ENCODE peak calls at places on chromosomes 12 and 14, in four cellular contexts. U is GM12878, T is HepG2, W is H1. Q is an unnamed sample.

GRCh38 chr12:127620956-127621355 is 646.0 kb upstream of the TMEM132C start:
- DNase-seq in U (no peak), W (no peak), T (no peak), Q (no peak)

GRCh38 chr12:51441583-51441982 is 17.0 kb downstream of the SLC4A8 start:
- DNase-seq in W (no peak), T (no peak), U (no peak), Q (no peak)

GRCh38 chr14:102927878-102928411 is 5.5 kb downstream of the AMN start:
- DNase-seq in U (no peak), T (no peak), W (no peak), Q (no peak)

GRCh38 chr12:104054681-104055346 is 4.8 kb upstream of the GLT8D2 start:
- DNase-seq in U (no peak), T (no peak), W (peak), Q (no peak)

GRCh38 chr14:69685217-69685616 is 73.8 kb downstream of the SUSD6 start:
- DNase-seq in U (no peak), W (no peak), T (no peak), Q (peak)

GRCh38 chr14:67392123-67392522 is 19.8 kb downstream of the PLEK2 start:
- DNase-seq in T (no peak), U (no peak), W (no peak), Q (no peak)

GRCh38 chr12:124727922-124728321 is 135.7 kb downstream of the SCARB1 start:
- DNase-seq in U (no peak), T (no peak), W (no peak), Q (no peak)

GRCh38 chr12:57319678-57320469 is 68.9 kb upstream of the STAC3 start:
- DNase-seq in W (no peak), U (no peak), T (no peak), Q (peak)

GRCh38 chr12:32568241-32568640 is 110.9 kb upstream of the DNM1L start:
- DNase-seq in W (no peak), T (peak), U (no peak), Q (no peak)

GRCh38 chr12:64633940-64634337 is 23.6 kb downstream of the RASSF3 start:
- DNase-seq in T (peak), W (no peak), U (no peak), Q (no peak)

GRCh38 chr12:75289678-75290200 is 40.4 kb downstream of the CAPS2 start:
- DNase-seq in T (no peak), W (no peak), U (no peak), Q (no peak)

GRCh38 chr14:32073537-32074189 is 3.4 kb upstream of the ARHGAP5 start:
- DNase-seq in W (no peak), U (peak), T (peak), Q (peak)

GRCh38 chr12:116692605-116693004 is 45.3 kb downstream of the SPRING1 start:
- DNase-seq in U (no peak), W (no peak), T (no peak), Q (no peak)

GRCh38 chr12:115251727-115252126 is 567.8 kb upstream of the TBX3 start:
- DNase-seq in U (no peak), W (no peak), T (no peak), Q (no peak)

GRCh38 chr12:92543359-92543758 is 159.4 kb upstream of the PLEKHG7 start:
- DNase-seq in U (no peak), W (no peak), T (peak), Q (no peak)

GRCh38 chr12:128810182-128811127 is 13.3 kb downstream of the SLC15A4 start:
- DNase-seq in W (no peak), T (no peak), U (peak), Q (no peak)

GRCh38 chr12:9273276-9273675 is 65.1 kb upstream of the PZP start:
- DNase-seq in W (no peak), U (no peak), T (no peak), Q (no peak)

GRCh38 chr12:105445261-105446015 is 114.9 kb downstream of the C12orf75 start:
- DNase-seq in W (no peak), T (peak), U (no peak), Q (no peak)

GRCh38 chr12:102429755-102430154 is 50.6 kb downstream of the IGF1 start:
- DNase-seq in T (no peak), W (no peak), U (no peak), Q (no peak)

GRCh38 chr12:116143883-116144266 is 133.6 kb downstream of the MED13L start:
- DNase-seq in U (no peak), T (no peak), W (no peak), Q (no peak)

GRCh38 chr12:122104844-122105243 is 26.3 kb downstream of the MLXIP start:
- DNase-seq in T (no peak), W (no peak), U (no peak), Q (no peak)

DNA sequence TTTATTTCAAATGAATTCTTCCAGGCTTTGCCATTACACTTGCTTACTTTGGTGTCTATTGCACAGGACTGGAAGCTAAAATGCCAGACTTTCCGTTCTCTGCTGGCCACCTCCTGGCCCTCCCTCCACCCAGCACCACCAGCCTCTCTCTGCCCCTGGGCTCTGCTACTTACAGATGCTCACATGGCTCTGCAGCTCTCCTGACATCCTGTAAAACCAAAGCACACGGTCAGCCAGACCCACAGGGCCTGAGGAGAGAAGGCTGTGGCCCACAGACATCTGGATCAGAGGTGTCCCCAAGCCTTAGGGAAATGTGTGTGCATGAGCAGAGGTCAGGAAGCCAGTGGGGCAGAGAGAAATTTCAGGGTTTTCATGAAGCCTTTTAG is 11.6 kb upstream of the KRT1 start:
- DNase-seq in T (no peak), U (no peak), W (no peak), Q (no peak)
- TF ChIP-seq EZH2 in T (no peak), U (no peak), W (no peak), Q (no peak)

DNA sequence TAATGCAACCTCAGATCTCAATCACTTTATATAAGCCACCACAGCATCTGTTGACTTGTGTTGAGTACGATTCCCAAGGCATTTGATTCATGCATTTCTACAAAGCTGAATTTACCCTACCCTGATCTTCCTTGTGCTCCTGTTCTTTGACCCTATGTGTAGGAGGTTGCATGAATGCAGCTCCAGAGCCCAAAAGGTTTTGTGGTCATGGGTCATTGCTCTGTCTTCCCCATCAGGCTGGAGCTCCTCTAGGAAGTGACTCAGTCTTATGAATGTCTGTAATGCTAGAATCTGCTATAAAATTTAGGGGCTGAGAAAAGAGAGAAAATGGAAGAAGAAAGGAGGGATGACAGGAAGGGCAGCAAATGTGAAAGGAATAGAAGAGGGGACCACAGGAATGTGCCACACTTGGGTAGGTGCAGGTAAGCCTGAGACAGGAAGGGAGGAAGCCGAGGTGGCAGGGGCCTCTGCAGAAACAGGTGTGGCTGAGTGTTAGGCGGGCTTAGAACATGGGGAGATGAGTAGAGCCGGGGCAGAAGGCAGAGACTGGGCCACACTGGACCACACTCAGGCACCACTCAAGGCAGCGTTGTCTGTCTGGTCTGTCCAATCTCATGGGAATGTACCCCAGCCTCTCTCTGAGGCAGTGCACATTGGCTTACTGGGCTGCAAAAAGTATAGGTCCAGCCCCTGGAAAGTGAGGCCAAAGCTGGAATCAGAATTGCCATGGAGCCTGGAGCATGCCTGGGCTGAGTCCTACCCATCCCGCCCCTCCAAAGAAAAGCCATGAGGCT is 334.1 kb downstream of the BCL11B start:
- DNase-seq in W (no peak), U (no peak), T (no peak), Q (no peak)
- TF ChIP-seq USF2 in W (no peak), U (no peak), T (no peak), Q (no peak)

GRCh38 chr12:49342066-49342913 is 4.4 kb upstream of the DNAJC22 start:
- DNase-seq in U (no peak), T (peak), W (peak), Q (peak)
- TF ChIP-seq EZH2 in U (no peak), T (no peak), W (peak), Q (no peak)

DNA sequence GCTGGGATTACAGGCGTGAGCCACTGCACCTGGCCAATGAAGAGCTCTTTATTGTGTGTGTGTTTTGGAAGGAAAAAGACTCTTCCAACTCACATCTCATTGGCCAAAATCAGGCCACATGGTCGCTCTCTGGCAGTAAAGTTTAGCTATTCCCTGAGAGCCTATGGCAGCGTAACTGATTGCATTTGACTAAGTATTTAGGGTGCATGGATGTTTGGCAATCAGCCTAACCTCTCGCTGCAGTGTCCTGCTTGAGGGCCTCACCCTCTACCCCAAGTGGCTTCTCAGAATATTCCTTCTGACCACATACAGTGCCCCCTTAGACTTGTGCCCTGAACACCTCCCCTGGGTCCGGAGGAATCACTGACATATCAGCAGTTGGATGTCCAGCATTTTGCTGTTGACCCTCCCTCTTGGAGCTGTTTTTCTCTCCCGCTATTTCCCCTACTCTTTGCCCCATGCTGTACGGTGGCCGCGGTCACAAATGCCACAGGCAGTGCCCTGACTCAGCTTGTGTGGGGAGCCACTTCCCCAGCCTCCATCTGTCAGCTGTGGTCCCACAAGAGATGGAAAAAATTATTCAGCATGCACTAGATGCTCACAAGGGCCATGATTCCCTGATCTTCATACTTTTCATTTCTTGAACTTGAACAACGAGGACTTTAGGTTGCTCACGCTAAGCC is 9.5 kb downstream of the PHETA1 start:
- DNase-seq in T (no peak), U (no peak), W (no peak), Q (no peak)
- TF ChIP-seq USF2 in T (no peak), U (no peak), W (no peak), Q (no peak)

DNA sequence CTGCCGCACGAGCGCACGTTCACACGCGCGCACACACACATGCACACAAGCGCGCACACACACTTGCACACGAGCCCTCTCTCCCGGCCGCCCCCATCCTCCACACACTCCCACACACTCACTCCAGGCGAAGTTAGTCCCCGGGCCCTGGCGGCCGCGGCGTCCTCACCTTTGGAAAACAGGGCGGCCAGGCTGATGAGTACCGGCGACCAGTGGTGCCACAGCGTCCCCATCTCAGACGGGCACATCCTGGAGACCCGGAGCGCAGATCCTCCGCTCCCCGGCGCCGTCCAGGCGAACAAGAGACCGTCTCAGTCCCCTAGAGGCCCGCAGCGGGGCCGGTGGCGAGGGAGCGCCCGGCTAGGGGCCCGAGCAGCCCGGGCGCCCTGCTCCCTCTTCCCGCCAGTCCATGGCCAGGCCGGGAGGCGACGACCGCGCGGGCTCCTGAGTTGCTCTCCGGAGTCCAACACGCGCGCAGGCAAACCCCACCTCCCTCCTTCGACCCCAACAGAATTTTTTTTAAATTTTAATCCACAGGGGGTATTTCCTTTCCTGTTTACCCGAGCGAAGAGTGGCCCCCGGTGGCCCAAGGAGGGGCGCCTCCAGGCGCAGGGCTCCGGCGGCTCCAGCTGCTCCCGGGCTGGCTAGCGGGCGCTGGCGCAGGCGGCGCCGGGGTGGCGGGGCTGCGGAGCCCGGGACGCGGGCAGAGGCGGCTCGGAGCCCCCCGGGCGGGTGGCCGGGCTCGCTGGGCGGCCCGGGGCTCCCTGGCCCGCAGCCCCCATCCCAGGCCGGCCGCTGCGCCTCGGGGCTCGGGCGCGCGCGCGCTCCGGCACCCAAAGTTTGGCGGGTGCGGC is 506 bp downstream of the TMEM132D start:
- DNase-seq in W (peak), T (no peak), U (no peak), Q (no peak)
- TF ChIP-seq EZH2 in W (no peak), T (no peak), U (no peak), Q (no peak)

GRCh38 chr14:99887407-99887806 is 94.2 kb downstream of the EML1 start:
- DNase-seq in W (no peak), U (no peak), T (no peak), Q (no peak)
- TF ChIP-seq USF2 in W (no peak), U (no peak), T (no peak), Q (no peak)

Q was measured in K562.